ENCODE peak calls at places on chromosomes 7 and 10, in nine cellular contexts. L is coronary artery; X is neural progenitor cell; U is SJSA1; T is non-pigmented ciliary epithelial cell; Y is RWPE1; E is activated CD4-positive, CD25-positive, alpha-beta regulatory T cell; I is SW 1271; O is NCI-H1694 treated with DMSO at 0.1 percent for 48 hours. P is an unnamed sample.

GRCh38 chr7:96013836-96014235 is 241.5 kb downstream of the DYNC1I1 start:
- DNase-seq in L (no peak), X (no peak), U (no peak), T (no peak), Y (no peak), E (no peak), I (no peak), O (no peak), P (no peak)

GRCh38 chr10:111745982-111746381 is 437.6 kb downstream of the GPAM start:
- DNase-seq in L (no peak), X (no peak), U (no peak), T (no peak), Y (no peak), E (no peak), I (no peak), O (no peak), P (no peak)

GRCh38 chr10:86329896-86330680 is 36.5 kb downstream of the GRID1 start:
- DNase-seq in L (no peak), X (no peak), U (no peak), T (no peak), Y (no peak), E (no peak), I (no peak), O (no peak), P (no peak)

GRCh38 chr10:37975407-37975991 is 948 bp downstream of the ZNF25 start:
- DNase-seq in L (no peak), X (no peak), U (no peak), T (no peak), Y (peak), E (no peak), I (no peak), O (peak), P (no peak)

GRCh38 chr10:17865351-17865750 is 56.2 kb downstream of the MRC1 start:
- DNase-seq in L (no peak), X (peak), U (no peak), T (no peak), Y (no peak), E (no peak), I (no peak), O (no peak), P (no peak)

GRCh38 chr10:35882422-35883150 is 240.5 kb upstream of the FZD8 start:
- DNase-seq in L (no peak), X (peak), U (no peak), T (no peak), Y (no peak), E (no peak), I (no peak), O (peak), P (no peak)

GRCh38 chr10:31759124-31759798 is 169.4 kb downstream of the ARHGAP12 start:
- DNase-seq in L (peak), X (peak), U (no peak), T (no peak), Y (peak), E (peak), I (peak), O (no peak), P (peak)

GRCh38 chr10:101663097-101663496 is 31.9 kb downstream of the FBXW4 start:
- DNase-seq in L (no peak), X (no peak), U (no peak), T (no peak), Y (no peak), E (no peak), I (no peak), O (no peak), P (no peak)

GRCh38 chr10:22900841-22901601 is 26.8 kb upstream of the ARMC3 start:
- DNase-seq in L (no peak), X (no peak), U (no peak), T (no peak), Y (no peak), E (no peak), I (no peak), O (no peak), P (no peak)

GRCh38 chr10:101609481-101609880 is 21.4 kb downstream of the DPCD start:
- DNase-seq in L (peak), X (no peak), U (peak), T (no peak), Y (no peak), E (no peak), I (no peak), O (no peak), P (no peak)

GRCh38 chr10:49080071-49080470 is 35.3 kb downstream of the VSTM4 start:
- DNase-seq in L (no peak), X (no peak), U (no peak), T (no peak), Y (no peak), E (no peak), I (no peak), O (no peak), P (no peak)

GRCh38 chr10:102473445-102474331 is 22.3 kb upstream of the C10orf95 start:
- DNase-seq in L (no peak), X (no peak), U (no peak), T (no peak), Y (no peak), E (no peak), I (no peak), O (no peak), P (no peak)

GRCh38 chr7:139992353-139993054 is 70.2 kb downstream of the PARP12 start:
- DNase-seq in L (no peak), X (no peak), U (no peak), T (no peak), Y (no peak), E (no peak), I (no peak), O (no peak), P (no peak)

GRCh38 chr10:64115913-64116643 is 594.9 kb downstream of the REEP3 start:
- DNase-seq in L (no peak), X (peak), U (peak), T (no peak), Y (peak), E (no peak), I (peak), O (no peak), P (peak)

GRCh38 chr10:69479737-69480412 is 28.6 kb downstream of the TSPAN15 start:
- DNase-seq in L (no peak), X (no peak), U (no peak), T (no peak), Y (no peak), E (no peak), I (no peak), O (no peak), P (no peak)

GRCh38 chr7:2405601-2406345 is 2.4 kb downstream of the CHST12 start:
- DNase-seq in L (no peak), X (no peak), U (no peak), T (no peak), Y (no peak), E (no peak), I (no peak), O (no peak), P (no peak)